ENCODE peak calls at places on chromosomes 6 and 20, in six cellular contexts. P is psoas muscle, G is transverse colon, R is endodermal cell, K is body of pancreas, Y is MM.1S. E is an unnamed sample. For H3K4me1, the result is how much of the 10 kb centered on the place peaks cover.

GRCh38 chr20:31704225-31705119 is 18.2 kb downstream of the BCL2L1 start:
- DNase-seq in R (peak), Y (no peak), P (no peak), K (peak), G (peak), E (no peak)

GRCh38 chr20:23350855-23351838 is 556 bp downstream of the NXT1 start:
- DNase-seq in G (peak), R (peak), K (peak), Y (peak), P (peak), E (peak)

GRCh38 chr6:2940851-2941250 is 30.5 kb downstream of the SERPINB6 start:
- DNase-seq in G (no peak), Y (no peak), R (no peak), K (no peak), P (no peak), E (no peak)

GRCh38 chr20:12594410-12595130 is 414.2 kb upstream of the SPTLC3 start:
- DNase-seq in Y (no peak), P (no peak), K (no peak), G (no peak), R (no peak), E (no peak)

GRCh38 chr6:2216794-2217383 is 28.5 kb downstream of the GMDS start:
- DNase-seq in Y (no peak), G (no peak), R (peak), P (no peak), K (no peak), E (no peak)

GRCh38 chr20:32206383-32207210 is 946 bp downstream of the PLAGL2 start:
- DNase-seq in P (no peak), Y (no peak), R (no peak), K (no peak), G (no peak), E (no peak)

GRCh38 chr6:146693342-146693741 is 94.6 kb downstream of the ADGB start:
- DNase-seq in Y (no peak), G (no peak), K (no peak), R (no peak), P (no peak), E (no peak)

GRCh38 chr6:107496041-107496440 is 6.1 kb downstream of the SOBP start:
- DNase-seq in R (no peak), P (no peak), K (no peak), G (no peak), Y (no peak), E (no peak)

GRCh38 chr6:78577585-78577984 is 289.8 kb upstream of the IRAK1BP1 start:
- DNase-seq in K (no peak), R (no peak), Y (peak), P (no peak), G (no peak), E (no peak)

GRCh38 chr20:21125072-21125848 is 622 bp upstream of the KIZ start:
- DNase-seq in G (peak), P (peak), R (no peak), Y (no peak), K (peak), E (peak)

GRCh38 chr20:34952676-34953075 is 2.9 kb downstream of the GSS start:
- DNase-seq in P (no peak), R (no peak), Y (no peak), G (no peak), K (no peak), E (no peak)

GRCh38 chr6:100176321-100176950 is 182.4 kb upstream of the MCHR2 start:
- DNase-seq in K (no peak), G (no peak), Y (peak), P (no peak), R (peak), E (no peak)

GRCh38 chr20:5569021-5569420 is 181.2 kb upstream of the SHLD1 start:
- DNase-seq in K (no peak), R (no peak), Y (peak), P (no peak), G (peak), E (peak)

GRCh38 chr6:135534773-135535380 is 37.3 kb upstream of the AHI1 start:
- DNase-seq in R (no peak), G (no peak), P (no peak), Y (no peak), K (no peak), E (no peak)

GRCh38 chr6:149716584-149716983 is 1.3 kb downstream of the LATS1 start:
- DNase-seq in G (no peak), R (no peak), Y (no peak), P (no peak), K (no peak), E (no peak)

GRCh38 chr6:12603711-12604049 is 112.9 kb upstream of the PHACTR1 start:
- DNase-seq in P (no peak), K (no peak), Y (no peak), R (no peak), G (no peak), E (no peak)

GRCh38 chr6:109768485-109768884 is 77.4 kb downstream of the FIG4 start:
- DNase-seq in G (no peak), R (no peak), K (no peak), P (no peak), Y (no peak), E (no peak)

GRCh38 chr6:124960757-124961467 is 1.3 kb upstream of the RNF217 start:
- DNase-seq in G (no peak), K (no peak), R (no peak), P (no peak), Y (no peak), E (no peak)

GRCh38 chr6:50093938-50094272 is 44.2 kb upstream of the DEFB112 start:
- DNase-seq in R (no peak), K (no peak), G (no peak), P (no peak), Y (no peak), E (no peak)

GRCh38 chr6:1004885-1005635 is 306.8 kb upstream of the FOXQ1 start:
- DNase-seq in G (no peak), Y (no peak), P (no peak), K (no peak), R (no peak), E (no peak)

GRCh38 chr6:119517428-119517827 is 167.9 kb upstream of the MAN1A1 start:
- DNase-seq in R (no peak), K (no peak), P (no peak), G (no peak), Y (no peak), E (no peak)

GRCh38 chr20:35954907-35955251 is 577 bp upstream of the SCAND1 start:
- DNase-seq in K (no peak), G (no peak), R (no peak), Y (peak), P (no peak), E (no peak)

GRCh38 chr6:100484474-100484873 is 19.8 kb upstream of the SIM1 start:
- DNase-seq in K (no peak), Y (peak), P (no peak), G (no peak), R (no peak), E (no peak)

GRCh38 chr6:39389372-39389767 is 66.9 kb upstream of the KCNK16 start:
- DNase-seq in R (peak), Y (no peak), K (no peak), P (no peak), G (no peak), E (no peak)

GRCh38 chr6:170130201-170130621 is 160.7 kb downstream of the DLL1 start:
- DNase-seq in Y (no peak), R (no peak), G (no peak), P (peak), K (no peak), E (no peak)

GRCh38 chr6:93088675-93089575 is 330.4 kb downstream of the EPHA7 start:
- DNase-seq in G (no peak), K (no peak), Y (no peak), P (no peak), R (no peak), E (no peak)

GRCh38 chr20:54843891-54844290 is 368.5 kb downstream of the DOK5 start:
- DNase-seq in P (no peak), Y (no peak), K (no peak), G (no peak), R (no peak), E (no peak)

GRCh38 chr6:35497571-35498406 is 910 bp upstream of the TEAD3 start:
- DNase-seq in K (peak), G (peak), Y (peak), R (peak), P (peak), E (peak)

GRCh38 chr6:35496036-35496850 is 636 bp downstream of the TEAD3 start:
- DNase-seq in K (peak), G (peak), R (peak), Y (peak), P (peak), E (peak)

GRCh38 chr6:35498407-35499045 is 1.6 kb upstream of the TEAD3 start:
- DNase-seq in G (no peak), Y (no peak), R (peak), K (no peak), P (no peak), E (no peak)

GRCh38 chr6:35495258-35496035 is 1.4 kb downstream of the TEAD3 start:
- DNase-seq in Y (no peak), K (no peak), R (no peak), P (no peak), G (no peak), E (peak)

DNA sequence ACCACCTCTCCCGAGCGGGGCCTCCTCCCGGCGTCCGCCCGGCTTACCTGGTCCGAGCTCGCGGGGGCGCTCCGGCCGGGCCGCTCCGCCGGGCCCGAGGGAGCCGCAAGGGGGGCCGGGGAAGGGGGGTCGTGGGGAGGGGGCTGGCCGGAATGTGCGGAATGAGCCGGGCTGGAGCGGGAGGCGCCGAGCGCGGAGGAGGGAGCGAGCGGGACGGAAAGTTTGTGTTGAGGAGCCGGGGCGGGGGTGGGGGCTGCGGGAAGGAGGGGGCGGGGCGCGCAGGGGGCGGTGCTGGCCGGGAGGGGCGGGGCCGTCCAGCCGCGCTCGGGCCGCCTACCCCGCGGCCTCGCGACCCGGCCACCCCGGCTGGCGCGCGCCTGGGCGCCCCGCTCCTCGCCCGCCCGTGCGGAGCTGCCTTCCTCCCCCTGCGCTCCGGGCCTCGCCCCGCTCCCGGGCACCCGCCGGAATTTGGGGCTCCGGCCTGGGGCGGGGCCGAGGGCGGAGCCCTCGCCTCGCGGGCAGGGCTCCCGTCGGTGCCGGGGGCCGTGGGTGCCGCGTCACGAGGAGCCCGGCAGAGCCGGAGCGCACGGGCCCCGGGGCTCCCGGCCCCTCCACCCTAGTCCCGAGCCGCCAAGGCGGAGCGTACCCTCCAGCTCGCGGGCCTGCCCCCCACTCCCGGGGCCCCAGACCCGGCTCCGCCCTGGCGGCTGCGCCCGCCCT is at the start of gene TEAD3:
- DNase-seq in G (peak), P (peak), Y (peak), R (peak), K (peak), E (peak)
- TF ChIP-seq CTCF in G (peak), P (no peak), Y (no peak), R (peak), K (no peak), E (peak)

DNA sequence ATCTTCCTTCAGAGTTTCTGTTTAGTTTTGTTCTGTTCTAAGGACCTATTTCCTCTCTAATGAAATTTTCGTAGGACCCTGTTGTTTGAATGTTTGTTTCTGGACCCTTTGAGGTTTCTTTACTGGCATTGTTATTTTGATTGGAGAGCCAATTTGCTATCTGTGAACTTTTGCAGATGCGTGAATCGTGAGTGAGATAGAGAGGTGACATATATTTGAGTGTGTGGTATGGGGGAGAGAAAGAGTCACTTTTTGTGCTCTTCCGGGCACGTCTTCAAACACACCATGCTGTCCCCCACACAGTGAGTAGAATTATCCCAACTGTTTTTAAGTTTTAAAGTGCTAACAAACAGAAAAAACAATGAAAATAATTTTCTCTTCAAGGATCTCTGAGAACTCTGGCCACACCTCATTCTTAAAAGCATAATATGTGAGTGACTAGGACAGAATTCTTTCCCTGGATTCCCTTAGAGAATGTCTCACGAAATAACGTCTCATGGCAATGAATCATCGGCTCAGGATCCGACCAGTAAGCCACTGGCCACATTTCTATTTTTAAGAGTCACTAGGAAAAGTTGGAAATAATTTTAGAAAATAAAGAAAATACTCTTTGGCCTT is 235.6 kb upstream of the ZNF217 start:
- DNase-seq in R (no peak), Y (no peak), K (peak), G (no peak), P (no peak), E (no peak)
- H3K4me1 ChIP-seq in R (under half), Y (under half), K (under half), G (under half), P (under half), E (under half)

GRCh38 chr6:121435444-121436069 is at the start of gene GJA1:
- DNase-seq in R (peak), G (peak), K (no peak), P (no peak), Y (peak), E (peak)
- H3K27ac ChIP-seq in R (peak), G (peak), K (peak), P (peak), Y (peak), E (peak)

GRCh38 chr20:63178889-63179751 is 36.8 kb downstream of the YTHDF1 start:
- DNase-seq in R (peak), G (peak), K (peak), Y (peak), P (peak), E (no peak)
- TF ChIP-seq CTCF in R (peak), G (peak), K (no peak), Y (peak), P (peak), E (peak)

GRCh38 chr20:44548171-44548678 is 26.4 kb upstream of the SERINC3 start:
- DNase-seq in Y (no peak), K (no peak), G (no peak), P (no peak), R (no peak), E (no peak)

GRCh38 chr20:44552568-44552949 is 29.8 kb upstream of the PKIG start:
- DNase-seq in Y (no peak), P (no peak), G (no peak), K (no peak), R (no peak), E (no peak)

GRCh38 chr20:44549123-44549522 is 27.3 kb upstream of the SERINC3 start:
- DNase-seq in P (no peak), Y (no peak), K (no peak), R (no peak), G (no peak), E (no peak)

GRCh38 chr20:44552950-44553908 is 29.1 kb upstream of the PKIG start:
- DNase-seq in R (no peak), P (no peak), K (no peak), G (no peak), Y (no peak), E (no peak)

GRCh38 chr20:44552039-44552438 is 30.2 kb upstream of the SERINC3 start:
- DNase-seq in P (no peak), G (no peak), Y (no peak), K (no peak), R (no peak), E (no peak)
- H3K4me1 ChIP-seq in P (under half), G (under half), Y (under half), K (under half), R (under half), E (under half)

GRCh38 chr20:49557449-49557848 is 10.5 kb downstream of the PTGIS start:
- DNase-seq in Y (no peak), K (no peak), R (peak), P (no peak), G (no peak), E (no peak)
- H3K27ac ChIP-seq in Y (no peak), K (no peak), R (no peak), P (peak), G (peak), E (peak)

DNA sequence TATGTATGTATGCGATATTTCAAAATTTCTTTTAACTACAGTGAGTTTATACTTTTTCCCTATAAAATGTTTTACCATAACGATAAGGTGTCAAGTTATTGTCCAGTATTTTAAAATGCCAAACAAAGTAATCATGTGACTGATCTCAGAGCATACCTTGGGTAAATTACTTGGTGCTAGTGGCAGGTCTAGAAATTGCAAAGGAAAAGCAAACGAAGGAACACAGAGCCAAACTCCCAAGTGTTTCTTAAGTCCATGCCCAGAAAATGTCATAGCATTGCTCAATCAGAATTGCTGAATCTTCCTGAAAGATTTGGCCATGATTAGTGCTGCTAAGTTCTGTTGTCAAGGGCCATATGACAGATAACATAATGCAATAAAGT is 77.5 kb downstream of the CAP2 start:
- DNase-seq in R (no peak), P (no peak), Y (no peak), G (no peak), K (no peak), E (no peak)
- TF ChIP-seq CTCF in R (no peak), P (no peak), Y (no peak), G (no peak), K (no peak), E (peak)

E was measured in uterus.